ENCODE peak calls at places on chromosomes 2 and 18, in four cellular contexts. Q, J, T and B are unnamed samples.

GRCh38 chr2:10400978-10401951 is 46.9 kb downstream of the ODC1 start:
- DNase-seq in Q (no peak), J (peak; percentile 85), T (no peak), B (no peak)

GRCh38 chr18:58552057-58552461 is 76.8 kb downstream of the ALPK2 start:
- DNase-seq in Q (peak; percentile 47), J (no peak), T (no peak), B (no peak)

GRCh38 chr2:148526509-148527346 is 117.8 kb upstream of the EPC2 start:
- DNase-seq in Q (no peak), J (no peak), T (no peak), B (no peak)

GRCh38 chr2:197130318-197130717 is 180.3 kb downstream of the ANKRD44 start:
- DNase-seq in Q (no peak), J (no peak), T (no peak), B (no peak)

GRCh38 chr2:62577994-62578836 is 72.2 kb upstream of the TMEM17 start:
- DNase-seq in Q (no peak), J (no peak), T (no peak), B (no peak)

GRCh38 chr2:79530443-79530842 is 17.6 kb downstream of the CTNNA2 start:
- DNase-seq in Q (peak; percentile 48), J (no peak), T (no peak), B (no peak)

GRCh38 chr2:202037086-202037485 is 3.4 kb downstream of the FZD7 start:
- DNase-seq in Q (no peak), J (no peak), T (no peak), B (no peak)

GRCh38 chr2:127463155-127463991 is 45.1 kb downstream of the PROC start:
- DNase-seq in Q (peak; percentile 17), J (no peak), T (no peak), B (no peak)

GRCh38 chr2:209721497-209721896 is 50.1 kb upstream of the UNC80 start:
- DNase-seq in Q (no peak), J (no peak), T (no peak), B (no peak)

GRCh38 chr18:61948196-61948800 is 55.5 kb upstream of the RNF152 start:
- DNase-seq in Q (no peak), J (no peak), T (no peak), B (no peak)

GRCh38 chr2:240397924-240398611 is 37.4 kb upstream of the GPC1 start:
- DNase-seq in Q (no peak), J (no peak), T (no peak), B (no peak)

GRCh38 chr2:101340141-101340541 is 31.6 kb upstream of the RNF149 start:
- DNase-seq in Q (no peak), J (no peak), T (no peak), B (no peak)

GRCh38 chr18:9705183-9705864 is 2.8 kb upstream of the RAB31 start:
- DNase-seq in Q (peak; percentile 41), J (no peak), T (no peak), B (no peak)

GRCh38 chr18:5451130-5451529 is 92.7 kb downstream of the EPB41L3 start:
- DNase-seq in Q (no peak), J (no peak), T (no peak), B (no peak)

GRCh38 chr2:237410949-237411635 is 2.9 kb downstream of the COL6A3 start:
- DNase-seq in Q (no peak), J (no peak), T (no peak), B (no peak)

GRCh38 chr18:46424898-46425297 is 232.1 kb downstream of the LOXHD1 start:
- DNase-seq in Q (peak; percentile 27), J (no peak), T (no peak), B (no peak)

GRCh38 chr2:205496370-205496769 is 185.9 kb upstream of the NRP2 start:
- DNase-seq in Q (no peak), J (no peak), T (no peak), B (no peak)

GRCh38 chr18:55376387-55376786 is 211.6 kb downstream of the TCF4 start:
- DNase-seq in Q (no peak), J (no peak), T (no peak), B (no peak)

GRCh38 chr18:50734342-50734741 is 85.5 kb downstream of the MRO start:
- DNase-seq in Q (no peak), J (peak; percentile 59), T (no peak), B (no peak)

GRCh38 chr2:62231541-62231940 is 35.6 kb downstream of the B3GNT2 start:
- DNase-seq in Q (no peak), J (no peak), T (no peak), B (no peak)

GRCh38 chr2:43251171-43251731 is 24.8 kb upstream of the ZFP36L2 start:
- DNase-seq in Q (peak; percentile 76), J (no peak), T (no peak), B (no peak)

GRCh38 chr2:233331536-233331935 is 22.8 kb upstream of the DGKD start:
- DNase-seq in Q (no peak), J (peak; percentile 94), T (peak; percentile 87), B (peak; percentile 56)

GRCh38 chr18:11857177-11857887 is 6.1 kb downstream of the CHMP1B start:
- DNase-seq in Q (peak; percentile 92), J (peak; percentile 36), T (peak; percentile 65), B (no peak)

GRCh38 chr2:74457129-74457548 is 1.1 kb upstream of the WBP1 start:
- DNase-seq in Q (no peak), J (no peak), T (no peak), B (no peak)

GRCh38 chr2:118670281-118670680 is 177.2 kb downstream of the EN1 start:
- DNase-seq in Q (no peak), J (no peak), T (no peak), B (no peak)

GRCh38 chr2:143296089-143296488 is 166.9 kb downstream of the ARHGAP15 start:
- DNase-seq in Q (no peak), J (no peak), T (no peak), B (no peak)

GRCh38 chr2:100242891-100243670 is 79.2 kb downstream of the LONRF2 start:
- DNase-seq in Q (peak; percentile 82), J (peak; percentile 90), T (peak; percentile 65), B (no peak)

GRCh38 chr2:207876834-207877535 is 107.3 kb upstream of the FZD5 start:
- DNase-seq in Q (no peak), J (no peak), T (no peak), B (no peak)

GRCh38 chr2:149188291-149188690 is 142.1 kb upstream of the LYPD6 start:
- DNase-seq in Q (no peak), J (no peak), T (no peak), B (no peak)

GRCh38 chr2:160325413-160325812 is 125.3 kb upstream of the ITGB6 start:
- DNase-seq in Q (no peak), J (no peak), T (no peak), B (no peak)

GRCh38 chr2:65061146-65061909 is 5.1 kb downstream of the CEP68 start:
- DNase-seq in Q (no peak), J (no peak), T (no peak), B (no peak)

GRCh38 chr2:62074233-62074632 is 121.7 kb upstream of the B3GNT2 start:
- DNase-seq in Q (no peak), J (no peak), T (no peak), B (no peak)

GRCh38 chr2:30768036-30768686 is 39.1 kb downstream of the CAPN13 start:
- DNase-seq in Q (no peak), J (no peak), T (no peak), B (no peak)

GRCh38 chr18:63492851-63493250 is 16.1 kb downstream of the SERPINB5 start:
- DNase-seq in Q (no peak), J (no peak), T (no peak), B (no peak)

GRCh38 chr2:239818086-239818485 is 207.1 kb downstream of the NDUFA10 start:
- DNase-seq in Q (no peak), J (no peak), T (no peak), B (no peak)

DNA sequence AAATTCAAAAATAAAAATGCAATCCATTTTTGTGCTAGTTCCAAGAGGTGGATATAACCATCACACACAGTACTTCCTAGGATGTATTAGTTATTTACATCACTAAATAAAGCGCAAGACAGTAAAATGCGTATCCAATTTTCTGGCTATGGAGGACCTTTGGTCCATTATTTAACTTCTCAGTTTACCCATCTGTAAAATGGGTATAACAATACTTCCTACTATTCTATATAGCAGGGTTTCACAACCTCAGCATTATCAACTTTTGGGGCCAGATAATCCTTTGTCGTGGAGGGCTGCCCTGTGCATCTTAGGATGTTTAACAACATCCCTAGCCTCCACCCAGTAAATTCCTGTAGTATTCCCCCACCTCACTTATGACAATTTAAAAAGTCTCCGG is 275.1 kb upstream of the PKDCC start:
- DNase-seq in Q (no peak), J (no peak), T (no peak), B (no peak)
- H3K36me3 ChIP-seq in Q (no peaks in the 10 kb centered on the region), J (no peaks in the 10 kb centered on the region), T (no peaks in the 10 kb centered on the region), B (no peaks in the 10 kb centered on the region)

DNA sequence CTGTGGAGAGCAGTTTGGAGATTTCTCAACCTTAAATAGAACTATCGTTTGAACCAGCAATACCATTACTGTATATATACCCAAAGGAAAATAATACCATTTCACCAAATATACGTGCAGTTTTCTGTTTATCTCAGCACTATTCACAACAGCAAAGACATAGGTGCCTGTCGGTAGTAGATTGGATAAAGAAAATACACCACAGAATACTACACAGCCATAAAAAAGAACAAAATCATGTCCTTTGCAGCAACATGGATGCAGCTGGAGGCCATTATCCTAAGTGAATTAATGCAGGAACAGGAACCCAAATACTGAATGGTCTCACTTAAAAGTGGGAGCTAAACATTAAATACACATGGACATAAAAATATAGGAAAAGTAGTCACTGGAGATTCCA is 81.3 kb downstream of the SMCHD1 start:
- DNase-seq in Q (no peak), J (no peak), T (no peak), B (no peak)
- H3K36me3 ChIP-seq in Q (no peaks in the 10 kb centered on the region), J (peaks cover 79% of the 10 kb centered on the region), T (peaks cover 100% of the 10 kb centered on the region), B (peaks cover 85% of the 10 kb centered on the region)

GRCh38 chr18:36212301-36212977 is 25.1 kb downstream of the MOCOS start:
- DNase-seq in Q (no peak), J (peak; percentile 59), T (no peak), B (no peak)
- H3K36me3 ChIP-seq in Q (no peaks in the 10 kb centered on the region), J (no peaks in the 10 kb centered on the region), T (peaks cover 6% of the 10 kb centered on the region), B (no peaks in the 10 kb centered on the region)

GRCh38 chr18:13067124-13067523 is 76.0 kb downstream of the CEP192 start:
- DNase-seq in Q (no peak), J (no peak), T (no peak), B (no peak)

GRCh38 chr18:13070460-13070859 is 79.3 kb downstream of the CEP192 start:
- DNase-seq in Q (peak; percentile 29), J (no peak), T (no peak), B (no peak)

DNA sequence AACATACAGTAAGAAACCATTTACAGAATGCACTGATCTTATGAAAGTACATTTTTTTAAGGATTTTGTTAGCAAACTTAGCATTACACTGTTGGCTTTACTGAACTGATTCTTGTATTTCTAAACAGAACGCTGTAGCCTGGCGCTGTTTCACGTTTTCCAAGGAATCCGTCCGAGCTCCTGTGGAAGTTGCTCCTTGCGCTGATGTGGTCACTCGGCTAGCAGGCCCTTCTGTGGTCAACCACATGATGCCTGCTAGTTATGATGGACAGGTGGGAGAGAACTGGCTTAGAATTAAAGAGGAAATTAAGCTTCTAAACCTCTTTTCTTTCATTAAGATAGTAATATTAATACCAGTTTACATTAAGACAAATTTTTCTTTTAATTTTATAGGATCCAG is 76.8 kb downstream of the CEP192 start:
- DNase-seq in Q (no peak), J (no peak), T (no peak), B (no peak)
- H3K36me3 ChIP-seq in Q (no peaks in the 10 kb centered on the region), J (peaks cover 53% of the 10 kb centered on the region), T (peaks cover 83% of the 10 kb centered on the region), B (peaks cover 46% of the 10 kb centered on the region)

DNA sequence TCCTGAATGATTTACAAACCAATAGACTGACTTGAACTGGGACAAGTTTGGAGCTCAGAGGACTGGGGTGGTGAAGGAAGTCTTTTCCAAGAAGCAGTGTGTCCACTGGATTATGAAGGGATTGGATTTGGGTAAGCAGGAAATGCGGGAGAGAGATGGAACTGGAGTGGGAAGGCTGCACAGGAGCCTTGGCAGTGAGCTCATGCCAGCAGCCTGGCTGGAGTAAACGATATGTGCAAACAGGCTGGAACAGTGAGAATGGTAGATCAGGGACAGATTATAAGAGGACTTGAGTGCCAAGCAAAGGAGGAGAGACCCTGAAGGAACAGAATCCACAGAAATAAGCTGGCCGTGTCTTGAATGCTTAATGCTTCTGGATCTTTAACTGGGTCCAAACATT is 121.9 kb upstream of the GATA6 start:
- DNase-seq in Q (no peak), J (no peak), T (no peak), B (no peak)
- H3K36me3 ChIP-seq in Q (no peaks in the 10 kb centered on the region), J (no peaks in the 10 kb centered on the region), T (no peaks in the 10 kb centered on the region), B (no peaks in the 10 kb centered on the region)